ENCODE peak calls at places on chromosomes 11 and 22, in eight cellular contexts. S is endothelial cell of umbilical vein, B is ovary, M is IMR-90, H is right lobe of liver, T is lower lobe of right lung, U is thoracic aorta, W is neural crest cell. N is an unnamed sample.

GRCh38 chr11:78034623-78035022 is 11.5 kb upstream of the KCTD14 start:
- DNase-seq in S (no peak), B (no peak), M (no peak), H (no peak), T (no peak), U (no peak), W (no peak), N (no peak)

GRCh38 chr22:26354707-26355106 is 74.4 kb upstream of the ASPHD2 start:
- DNase-seq in S (no peak), B (no peak), M (no peak), H (no peak), T (no peak), U (no peak), W (no peak), N (no peak)

GRCh38 chr11:10450451-10451398 is 4.3 kb upstream of the AMPD3 start:
- DNase-seq in S (no peak), B (peak; percentile 60), M (no peak), H (peak; percentile 68), T (peak; percentile 79), U (no peak), W (peak; percentile 33), N (peak; percentile 73)

GRCh38 chr11:12455938-12456337 is 78.6 kb downstream of the PARVA start:
- DNase-seq in S (no peak), B (no peak), M (peak; percentile 88), H (no peak), T (no peak), U (no peak), W (no peak), N (no peak)

GRCh38 chr11:116272181-116272789 is 500.5 kb downstream of the BUD13 start:
- DNase-seq in S (no peak), B (no peak), M (no peak), H (no peak), T (no peak), U (no peak), W (no peak), N (no peak)

GRCh38 chr11:46127150-46127638 is 5.9 kb upstream of the PHF21A start:
- DNase-seq in S (no peak), B (no peak), M (peak; percentile 49), H (no peak), T (peak; percentile 48), U (no peak), W (no peak), N (no peak)

GRCh38 chr22:46551996-46552395 is 14.6 kb upstream of the CELSR1 start:
- DNase-seq in S (no peak), B (no peak), M (no peak), H (peak; percentile 31), T (peak; percentile 26), U (no peak), W (no peak), N (no peak)

GRCh38 chr11:83424376-83425136 is 138.4 kb upstream of the CCDC90B start:
- DNase-seq in S (no peak), B (no peak), M (no peak), H (no peak), T (no peak), U (no peak), W (no peak), N (no peak)

GRCh38 chr11:94528551-94528950 is 15.2 kb upstream of the FUT4 start:
- DNase-seq in S (no peak), B (no peak), M (no peak), H (no peak), T (no peak), U (no peak), W (no peak), N (no peak)

GRCh38 chr22:19962246-19962908 is 20.8 kb upstream of the TXNRD2 start:
- DNase-seq in S (peak; percentile 75), B (no peak), M (peak; percentile 73), H (peak; percentile 92), T (peak; percentile 85), U (no peak), W (peak; percentile 69), N (no peak)

GRCh38 chr11:9225748-9226298 is 39.3 kb downstream of the DENND5A start:
- DNase-seq in S (no peak), B (no peak), M (no peak), H (no peak), T (no peak), U (no peak), W (no peak), N (no peak)

GRCh38 chr22:45202333-45203149 is 38.2 kb downstream of the KIAA0930 start:
- DNase-seq in S (no peak), B (no peak), M (peak; percentile 32), H (no peak), T (no peak), U (no peak), W (no peak), N (no peak)

GRCh38 chr11:82045748-82046457 is 687.8 kb downstream of the FAM181B start:
- DNase-seq in S (no peak), B (no peak), M (no peak), H (no peak), T (no peak), U (no peak), W (no peak), N (no peak)

GRCh38 chr11:37459430-37459829 is 861.4 kb upstream of the RAG2 start:
- DNase-seq in S (no peak), B (no peak), M (no peak), H (no peak), T (no peak), U (no peak), W (no peak), N (no peak)

GRCh38 chr11:117931971-117932370 is 2.8 kb upstream of the TMPRSS13 start:
- DNase-seq in S (no peak), B (peak; percentile 56), M (no peak), H (no peak), T (peak; percentile 39), U (no peak), W (no peak), N (no peak)

GRCh38 chr11:45887587-45887986 is 2.1 kb downstream of the MAPK8IP1 start:
- DNase-seq in S (no peak), B (no peak), M (no peak), H (no peak), T (no peak), U (no peak), W (no peak), N (no peak)

GRCh38 chr11:116742104-116742503 is 30.7 kb downstream of the BUD13 start:
- DNase-seq in S (peak; percentile 34), B (no peak), M (peak; percentile 62), H (no peak), T (no peak), U (no peak), W (no peak), N (no peak)

GRCh38 chr11:126076641-126077040 is 14.0 kb upstream of the CDON start:
- DNase-seq in S (no peak), B (no peak), M (no peak), H (no peak), T (no peak), U (no peak), W (no peak), N (no peak)
- TF ChIP-seq CTCF in S (no peak), B (no peak), M (no peak), H (no peak), T (no peak), U (no peak), W (no peak), N (no peak)

GRCh38 chr11:131671320-131671719 is 300.9 kb downstream of the NTM start:
- DNase-seq in S (no peak), B (peak; percentile 14), M (no peak), H (no peak), T (no peak), U (no peak), W (no peak), N (no peak)

GRCh38 chr11:131670876-131671275 is 300.5 kb downstream of the NTM start:
- DNase-seq in S (no peak), B (no peak), M (no peak), H (no peak), T (no peak), U (no peak), W (no peak), N (no peak)

GRCh38 chr11:131674051-131674755 is 303.8 kb downstream of the NTM start:
- DNase-seq in S (peak; percentile 62), B (peak; percentile 87), M (peak; percentile 86), H (peak; percentile 72), T (peak; percentile 73), U (no peak), W (peak; percentile 80), N (peak; percentile 72)

GRCh38 chr11:131672191-131672590 is 301.8 kb downstream of the NTM start:
- DNase-seq in S (no peak), B (peak; percentile 45), M (peak; percentile 25), H (no peak), T (no peak), U (no peak), W (no peak), N (no peak)

GRCh38 chr11:131671764-131672163 is 301.3 kb downstream of the NTM start:
- DNase-seq in S (no peak), B (peak; percentile 28), M (no peak), H (no peak), T (no peak), U (no peak), W (no peak), N (no peak)
- TF ChIP-seq CTCF in S (no peak), B (no peak), M (no peak), H (no peak), T (no peak), U (no peak), W (peak; percentile 26), N (no peak)

GRCh38 chr11:43503417-43503816 is 144.7 kb downstream of the TTC17 start:
- DNase-seq in S (no peak), B (no peak), M (no peak), H (no peak), T (no peak), U (no peak), W (no peak), N (no peak)
- TF ChIP-seq CTCF in S (no peak), B (no peak), M (peak; percentile 15), H (no peak), T (no peak), U (no peak), W (no peak), N (no peak)

DNA sequence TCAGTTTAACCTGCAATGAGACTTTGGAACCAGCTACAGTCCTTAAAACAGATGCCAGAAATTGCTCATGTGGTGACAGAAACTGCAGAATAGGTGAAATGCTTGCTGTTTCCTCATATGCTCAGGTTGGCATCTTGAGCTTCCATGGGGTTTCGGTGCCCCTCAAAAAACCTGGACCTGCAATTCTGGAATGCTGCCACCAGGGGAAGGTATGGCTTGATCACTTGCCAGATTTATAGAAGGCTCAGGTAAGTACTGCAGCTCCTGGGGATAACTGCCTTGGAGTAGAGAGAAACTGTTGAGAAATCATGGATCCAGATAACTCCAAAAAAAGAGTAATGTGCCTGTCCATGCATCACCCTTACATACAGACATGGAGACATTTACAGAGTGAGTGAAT is 113.0 kb downstream of the CTTN start:
- DNase-seq in S (no peak), B (no peak), M (no peak), H (no peak), T (no peak), U (no peak), W (no peak), N (no peak)
- TF ChIP-seq CTCF in S (no peak), B (no peak), M (no peak), H (no peak), T (peak; percentile 9), U (no peak), W (peak; percentile 37), N (peak; percentile 76)

N was measured in mesothelial cell of epicardium.